ENCODE peak calls at places on chromosomes 4 and X, in eight cellular contexts. B, O, R, I, U, D, N and S are unnamed samples.

GRCh38 chrX:13793897-13794296 is 23.0 kb downstream of the GPM6B start:
- DNase-seq in B (no peak), O (no peak), R (no peak), I (no peak), U (no peak), D (no peak), N (no peak), S (no peak)

GRCh38 chr4:77921701-77922100 is 59.1 kb downstream of the MRPL1 start:
- DNase-seq in B (peak; percentile 89), O (peak; percentile 95), R (peak; percentile 49), I (no peak), U (no peak), D (no peak), N (no peak), S (peak; percentile 64)

GRCh38 chr4:150070464-150071170 is 7.6 kb upstream of the DCLK2 start:
- DNase-seq in B (no peak), O (no peak), R (no peak), I (no peak), U (no peak), D (no peak), N (no peak), S (no peak)

GRCh38 chr4:153084939-153085630 is 119.2 kb upstream of the TRIM2 start:
- DNase-seq in B (no peak), O (peak; percentile 77), R (peak; percentile 74), I (peak; percentile 70), U (peak; percentile 7), D (peak; percentile 78), N (no peak), S (peak; percentile 18)

GRCh38 chrX:136395271-136395670 is 92.5 kb upstream of the BRS3 start:
- DNase-seq in B (no peak), O (no peak), R (no peak), I (no peak), U (no peak), D (no peak), N (no peak), S (no peak)

GRCh38 chr4:151715881-151716280 is 44.9 kb downstream of the GATB start:
- DNase-seq in B (no peak), O (no peak), R (no peak), I (no peak), U (no peak), D (no peak), N (no peak), S (no peak)

GRCh38 chr4:137213372-137214173 is 318.7 kb downstream of the PCDH18 start:
- DNase-seq in B (peak; percentile 24), O (no peak), R (no peak), I (no peak), U (no peak), D (no peak), N (no peak), S (no peak)

GRCh38 chr4:27176400-27176799 is 315.8 kb downstream of the STIM2 start:
- DNase-seq in B (peak; percentile 9), O (peak; percentile 2), R (peak; percentile 11), I (no peak), U (peak; percentile 1), D (no peak), N (no peak), S (peak; percentile 1)

GRCh38 chr4:87068591-87069021 is 133.8 kb downstream of the AFF1 start:
- DNase-seq in B (no peak), O (peak; percentile 74), R (no peak), I (no peak), U (peak; percentile 70), D (no peak), N (no peak), S (no peak)

GRCh38 chr4:90982787-90983186 is 855.6 kb downstream of the CCSER1 start:
- DNase-seq in B (no peak), O (no peak), R (no peak), I (no peak), U (no peak), D (no peak), N (no peak), S (no peak)

GRCh38 chrX:47607091-47607490 is 12.6 kb downstream of the SYN1 start:
- DNase-seq in B (no peak), O (no peak), R (no peak), I (no peak), U (no peak), D (no peak), N (no peak), S (no peak)

GRCh38 chr4:37682701-37683401 is 3.3 kb downstream of the RELL1 start:
- DNase-seq in B (no peak), O (no peak), R (no peak), I (no peak), U (no peak), D (peak; percentile 21), N (no peak), S (no peak)

GRCh38 chr4:108547682-108548081 is 72.7 kb upstream of the RPL34 start:
- DNase-seq in B (no peak), O (no peak), R (no peak), I (no peak), U (no peak), D (no peak), N (no peak), S (no peak)

GRCh38 chrX:39703307-39703706 is 394.5 kb downstream of the BCOR start:
- DNase-seq in B (no peak), O (no peak), R (no peak), I (no peak), U (no peak), D (no peak), N (no peak), S (no peak)

GRCh38 chr4:163701915-163702314 is 207.4 kb downstream of the TMA16 start:
- DNase-seq in B (peak; percentile 58), O (no peak), R (no peak), I (no peak), U (no peak), D (no peak), N (no peak), S (peak; percentile 43)

GRCh38 chr4:169089004-169089403 is 78.9 kb upstream of the CBR4 start:
- DNase-seq in B (no peak), O (no peak), R (no peak), I (no peak), U (no peak), D (no peak), N (no peak), S (no peak)

GRCh38 chr4:69032847-69033638 is 63.2 kb upstream of the UGT2B7 start:
- DNase-seq in B (no peak), O (no peak), R (no peak), I (no peak), U (no peak), D (no peak), N (no peak), S (no peak)

GRCh38 chr4:141132689-141133145 is 552 bp downstream of the RNF150 start:
- DNase-seq in B (no peak), O (peak; percentile 34), R (peak; percentile 45), I (no peak), U (no peak), D (no peak), N (peak; percentile 35), S (no peak)

GRCh38 chrX:110568396-110568795 is 209.7 kb downstream of the RTL9 start:
- DNase-seq in B (no peak), O (no peak), R (no peak), I (no peak), U (no peak), D (no peak), N (no peak), S (peak; percentile 19)

GRCh38 chrX:86002076-86002896 is 45.1 kb downstream of the CHM start:
- DNase-seq in B (peak; percentile 35), O (peak; percentile 7), R (no peak), I (no peak), U (no peak), D (peak; percentile 3), N (no peak), S (peak; percentile 13)

GRCh38 chr4:120215350-120215749 is 148.7 kb upstream of the MAD2L1 start:
- DNase-seq in B (no peak), O (no peak), R (no peak), I (no peak), U (no peak), D (no peak), N (no peak), S (no peak)

GRCh38 chrX:33416273-33416805 is 205.0 kb upstream of the DMD start:
- DNase-seq in B (no peak), O (no peak), R (no peak), I (no peak), U (no peak), D (no peak), N (no peak), S (no peak)

GRCh38 chr4:9916346-9916745 is 105.0 kb downstream of the SLC2A9 start:
- DNase-seq in B (no peak), O (no peak), R (no peak), I (no peak), U (no peak), D (no peak), N (no peak), S (no peak)

GRCh38 chrX:11309220-11309619 is 16.0 kb downstream of the AMELX start:
- DNase-seq in B (no peak), O (no peak), R (no peak), I (no peak), U (no peak), D (no peak), N (no peak), S (no peak)

GRCh38 chr4:135552131-135552530 is 1350.5 kb upstream of the PABPC4L start:
- DNase-seq in B (no peak), O (no peak), R (no peak), I (no peak), U (no peak), D (no peak), N (no peak), S (no peak)

GRCh38 chr4:52554606-52555355 is 104.3 kb downstream of the USP46 start:
- DNase-seq in B (no peak), O (no peak), R (no peak), I (no peak), U (no peak), D (no peak), N (no peak), S (no peak)

GRCh38 chr4:37976991-37977470 is 16.8 kb downstream of the PTTG2 start:
- DNase-seq in B (no peak), O (peak; percentile 84), R (peak; percentile 76), I (peak; percentile 57), U (peak; percentile 22), D (peak; percentile 74), N (peak; percentile 21), S (no peak)

GRCh38 chr4:16045687-16046086 is 38.1 kb downstream of the PROM1 start:
- DNase-seq in B (no peak), O (no peak), R (no peak), I (no peak), U (no peak), D (no peak), N (no peak), S (no peak)